ENCODE peak calls at places on chromosomes 4 and X, in nine cellular contexts. One of them, this sample, is unnamed.

GRCh38 chr4:38069271-38069760 is 109.1 kb downstream of the PTTG2 start:
- DNase-seq in psoas muscle: no peak
- DNase-seq in spleen: no peak
- DNase-seq in endodermal cell: peak; percentile 88
- DNase-seq in CD4-positive, alpha-beta T cell: peak; percentile 23
- DNase-seq in colonic mucosa: peak; percentile 85
- DNase-seq in stomach: peak; percentile 67
- DNase-seq in left ventricle myocardium inferior: no peak
- DNase-seq in right atrium auricular region: no peak
- DNase-seq in this sample: peak; percentile 81

GRCh38 chrX:68498508-68499379 is at the start of gene YIPF6:
- DNase-seq in psoas muscle: peak; percentile 89
- DNase-seq in spleen: peak; percentile 94
- DNase-seq in endodermal cell: peak; percentile 87
- DNase-seq in CD4-positive, alpha-beta T cell: peak; percentile 35
- DNase-seq in colonic mucosa: peak; percentile 83
- DNase-seq in stomach: peak; percentile 79
- DNase-seq in left ventricle myocardium inferior: peak; percentile 76
- DNase-seq in right atrium auricular region: peak; percentile 78
- DNase-seq in this sample: peak; percentile 76

GRCh38 chrX:50638123-50638522 is 167.5 kb upstream of the DGKK start:
- DNase-seq in psoas muscle: peak; percentile 65
- DNase-seq in spleen: no peak
- DNase-seq in endodermal cell: no peak
- DNase-seq in CD4-positive, alpha-beta T cell: no peak
- DNase-seq in colonic mucosa: no peak
- DNase-seq in stomach: no peak
- DNase-seq in left ventricle myocardium inferior: peak; percentile 60
- DNase-seq in right atrium auricular region: no peak
- DNase-seq in this sample: no peak

GRCh38 chrX:39896951-39897740 is 200.6 kb downstream of the BCOR start:
- DNase-seq in psoas muscle: peak; percentile 64
- DNase-seq in spleen: no peak
- DNase-seq in endodermal cell: peak; percentile 92
- DNase-seq in CD4-positive, alpha-beta T cell: no peak
- DNase-seq in colonic mucosa: no peak
- DNase-seq in stomach: no peak
- DNase-seq in left ventricle myocardium inferior: peak; percentile 37
- DNase-seq in right atrium auricular region: no peak
- DNase-seq in this sample: no peak

GRCh38 chr4:171979461-171979860 is 166.3 kb downstream of the GALNTL6 start:
- DNase-seq in psoas muscle: no peak
- DNase-seq in spleen: no peak
- DNase-seq in endodermal cell: no peak
- DNase-seq in CD4-positive, alpha-beta T cell: no peak
- DNase-seq in colonic mucosa: no peak
- DNase-seq in stomach: no peak
- DNase-seq in left ventricle myocardium inferior: no peak
- DNase-seq in right atrium auricular region: no peak
- DNase-seq in this sample: no peak

GRCh38 chrX:94162971-94163370 is 489.0 kb downstream of the FAM133A start:
- DNase-seq in psoas muscle: no peak
- DNase-seq in spleen: no peak
- DNase-seq in endodermal cell: no peak
- DNase-seq in CD4-positive, alpha-beta T cell: no peak
- DNase-seq in colonic mucosa: no peak
- DNase-seq in stomach: no peak
- DNase-seq in left ventricle myocardium inferior: no peak
- DNase-seq in right atrium auricular region: no peak
- DNase-seq in this sample: no peak

GRCh38 chr4:152278505-152279301 is 257.2 kb downstream of the FBXW7 start:
- DNase-seq in psoas muscle: no peak
- DNase-seq in spleen: no peak
- DNase-seq in endodermal cell: peak; percentile 73
- DNase-seq in CD4-positive, alpha-beta T cell: no peak
- DNase-seq in colonic mucosa: peak; percentile 27
- DNase-seq in stomach: peak; percentile 51
- DNase-seq in left ventricle myocardium inferior: no peak
- DNase-seq in right atrium auricular region: no peak
- DNase-seq in this sample: peak; percentile 49

GRCh38 chrX:80285131-80285773 is 135.0 kb upstream of the TENT5D start:
- DNase-seq in psoas muscle: no peak
- DNase-seq in spleen: no peak
- DNase-seq in endodermal cell: peak; percentile 72
- DNase-seq in CD4-positive, alpha-beta T cell: no peak
- DNase-seq in colonic mucosa: peak; percentile 38
- DNase-seq in stomach: no peak
- DNase-seq in left ventricle myocardium inferior: no peak
- DNase-seq in right atrium auricular region: no peak
- DNase-seq in this sample: peak; percentile 26

GRCh38 chrX:23667239-23668177 is at the start of gene PRDX4:
- DNase-seq in psoas muscle: peak; percentile 95
- DNase-seq in spleen: peak; percentile 96
- DNase-seq in endodermal cell: peak; percentile 96
- DNase-seq in CD4-positive, alpha-beta T cell: peak; percentile 51
- DNase-seq in colonic mucosa: peak; percentile 89
- DNase-seq in stomach: peak; percentile 90
- DNase-seq in left ventricle myocardium inferior: peak; percentile 89
- DNase-seq in right atrium auricular region: peak; percentile 87
- DNase-seq in this sample: peak; percentile 81

GRCh38 chr4:13970349-13970748 is 342.8 kb upstream of the BOD1L1 start:
- DNase-seq in psoas muscle: no peak
- DNase-seq in spleen: no peak
- DNase-seq in endodermal cell: no peak
- DNase-seq in CD4-positive, alpha-beta T cell: no peak
- DNase-seq in colonic mucosa: no peak
- DNase-seq in stomach: no peak
- DNase-seq in left ventricle myocardium inferior: no peak
- DNase-seq in right atrium auricular region: no peak
- DNase-seq in this sample: no peak

GRCh38 chr4:128718793-128719192 is 90.7 kb upstream of the JADE1 start:
- DNase-seq in psoas muscle: no peak
- DNase-seq in spleen: no peak
- DNase-seq in endodermal cell: no peak
- DNase-seq in CD4-positive, alpha-beta T cell: no peak
- DNase-seq in colonic mucosa: no peak
- DNase-seq in stomach: no peak
- DNase-seq in left ventricle myocardium inferior: no peak
- DNase-seq in right atrium auricular region: no peak
- DNase-seq in this sample: no peak

GRCh38 chr4:60992037-60992436 is 208.1 kb upstream of the ADGRL3 start:
- DNase-seq in psoas muscle: no peak
- DNase-seq in spleen: no peak
- DNase-seq in endodermal cell: no peak
- DNase-seq in CD4-positive, alpha-beta T cell: no peak
- DNase-seq in colonic mucosa: no peak
- DNase-seq in stomach: no peak
- DNase-seq in left ventricle myocardium inferior: no peak
- DNase-seq in right atrium auricular region: no peak
- DNase-seq in this sample: no peak

GRCh38 chrX:148609766-148610698 is 109.6 kb downstream of the AFF2 start:
- DNase-seq in psoas muscle: no peak
- DNase-seq in spleen: no peak
- DNase-seq in endodermal cell: peak; percentile 71
- DNase-seq in CD4-positive, alpha-beta T cell: no peak
- DNase-seq in colonic mucosa: no peak
- DNase-seq in stomach: no peak
- DNase-seq in left ventricle myocardium inferior: no peak
- DNase-seq in right atrium auricular region: no peak
- DNase-seq in this sample: no peak

GRCh38 chr4:39521253-39521908 is 5.9 kb downstream of the UGDH start:
- DNase-seq in psoas muscle: no peak
- DNase-seq in spleen: no peak
- DNase-seq in endodermal cell: no peak
- DNase-seq in CD4-positive, alpha-beta T cell: no peak
- DNase-seq in colonic mucosa: no peak
- DNase-seq in stomach: no peak
- DNase-seq in left ventricle myocardium inferior: no peak
- DNase-seq in right atrium auricular region: no peak
- DNase-seq in this sample: no peak

GRCh38 chrX:26783512-26784225 is 567.7 kb downstream of the MAGEB5 start:
- DNase-seq in psoas muscle: no peak
- DNase-seq in spleen: peak; percentile 35
- DNase-seq in endodermal cell: peak; percentile 62
- DNase-seq in CD4-positive, alpha-beta T cell: no peak
- DNase-seq in colonic mucosa: peak; percentile 19
- DNase-seq in stomach: peak; percentile 36
- DNase-seq in left ventricle myocardium inferior: no peak
- DNase-seq in right atrium auricular region: no peak
- DNase-seq in this sample: no peak

GRCh38 chrX:48492293-48492910 is 16.4 kb upstream of the PORCN start:
- DNase-seq in psoas muscle: no peak
- DNase-seq in spleen: peak; percentile 47
- DNase-seq in endodermal cell: no peak
- DNase-seq in CD4-positive, alpha-beta T cell: no peak
- DNase-seq in colonic mucosa: no peak
- DNase-seq in stomach: no peak
- DNase-seq in left ventricle myocardium inferior: no peak
- DNase-seq in right atrium auricular region: no peak
- DNase-seq in this sample: no peak

DNA sequence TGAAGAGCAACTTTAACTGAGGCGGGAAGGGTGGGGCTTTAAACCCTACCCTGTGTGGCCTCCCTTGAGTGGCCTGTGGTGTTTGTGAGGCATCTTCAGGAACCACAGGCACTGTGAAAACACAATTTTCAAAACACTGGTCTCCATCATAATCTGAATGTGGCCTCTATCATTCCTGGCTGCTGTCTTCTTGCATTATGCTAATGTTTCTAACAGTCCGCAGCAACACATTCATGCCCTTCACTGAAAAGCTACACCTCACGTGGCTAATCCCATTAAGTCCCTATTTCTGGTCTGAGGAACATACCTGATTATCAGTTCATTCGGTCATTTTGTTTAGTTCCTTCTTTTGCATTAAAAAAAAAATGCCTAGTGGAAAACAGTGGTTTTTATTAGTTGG is 94.6 kb downstream of the F11 start:
- DNase-seq in psoas muscle: no peak
- DNase-seq in spleen: no peak
- DNase-seq in endodermal cell: no peak
- DNase-seq in CD4-positive, alpha-beta T cell: no peak
- DNase-seq in colonic mucosa: no peak
- DNase-seq in stomach: no peak
- DNase-seq in left ventricle myocardium inferior: no peak
- DNase-seq in right atrium auricular region: no peak
- DNase-seq in this sample: no peak
- H3K27me3 ChIP-seq in psoas muscle: no peaks in the 10 kb centered on the region
- H3K27me3 ChIP-seq in spleen: no peaks in the 10 kb centered on the region
- H3K27me3 ChIP-seq in endodermal cell: no peaks in the 10 kb centered on the region
- H3K27me3 ChIP-seq in CD4-positive, alpha-beta T cell: no peaks in the 10 kb centered on the region
- H3K27me3 ChIP-seq in colonic mucosa: no peaks in the 10 kb centered on the region
- H3K27me3 ChIP-seq in stomach: no peaks in the 10 kb centered on the region
- H3K27me3 ChIP-seq in left ventricle myocardium inferior: no peaks in the 10 kb centered on the region
- H3K27me3 ChIP-seq in right atrium auricular region: no peaks in the 10 kb centered on the region
- H3K27me3 ChIP-seq in this sample: no peaks in the 10 kb centered on the region

GRCh38 chr4:83618991-83619390 is 83.1 kb downstream of the GPAT3 start:
- DNase-seq in psoas muscle: no peak
- DNase-seq in spleen: no peak
- DNase-seq in endodermal cell: no peak
- DNase-seq in CD4-positive, alpha-beta T cell: no peak
- DNase-seq in colonic mucosa: peak; percentile 62
- DNase-seq in stomach: peak; percentile 46
- DNase-seq in left ventricle myocardium inferior: no peak
- DNase-seq in right atrium auricular region: no peak
- DNase-seq in this sample: peak; percentile 79
- H3K27ac ChIP-seq in psoas muscle: peak overlapping the region; percentile 88
- H3K27ac ChIP-seq in spleen: no peak overlapping the region
- H3K27ac ChIP-seq in endodermal cell: no peak overlapping the region
- H3K27ac ChIP-seq in CD4-positive, alpha-beta T cell: no peak overlapping the region
- H3K27ac ChIP-seq in colonic mucosa: peak overlapping the region; percentile 42
- H3K27ac ChIP-seq in stomach: peak overlapping the region; percentile 74
- H3K27ac ChIP-seq in left ventricle myocardium inferior: peak overlapping the region; percentile 91
- H3K27ac ChIP-seq in right atrium auricular region: peak overlapping the region; percentile 71
- H3K27ac ChIP-seq in this sample: peak overlapping the region; percentile 30

DNA sequence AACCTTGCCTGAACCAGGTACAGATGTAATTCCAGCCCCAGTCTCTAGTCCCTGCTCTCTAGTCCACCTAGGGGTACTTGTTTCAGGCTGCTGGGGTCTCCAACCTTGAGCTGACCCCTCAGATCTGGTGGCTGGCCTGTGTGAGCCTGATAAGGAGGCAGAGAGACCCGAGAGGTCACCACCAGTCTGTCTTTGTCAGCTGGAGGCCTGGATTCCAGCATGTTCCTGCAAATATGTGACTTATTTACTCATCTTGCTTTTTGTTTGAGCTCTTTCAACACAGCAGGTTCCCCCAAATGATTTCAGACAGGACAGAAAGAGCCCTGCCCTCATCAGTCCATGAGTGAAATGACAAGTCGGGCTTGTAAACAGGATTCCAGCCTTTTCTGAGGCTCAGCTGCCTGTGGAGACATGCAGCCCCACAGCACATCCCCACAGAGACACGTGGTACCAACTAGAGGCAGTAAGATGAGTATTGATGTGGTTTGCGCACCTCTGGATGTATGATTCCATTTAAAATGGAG is 37.5 kb upstream of the STK26 start:
- DNase-seq in psoas muscle: no peak
- DNase-seq in spleen: no peak
- DNase-seq in endodermal cell: peak; percentile 60
- DNase-seq in CD4-positive, alpha-beta T cell: peak; percentile 3
- DNase-seq in colonic mucosa: no peak
- DNase-seq in stomach: no peak
- DNase-seq in left ventricle myocardium inferior: no peak
- DNase-seq in right atrium auricular region: no peak
- DNase-seq in this sample: no peak
- H3K27me3 ChIP-seq in psoas muscle: peaks cover 32% of the 10 kb centered on the region
- H3K27me3 ChIP-seq in spleen: no peaks in the 10 kb centered on the region
- H3K27me3 ChIP-seq in endodermal cell: no peaks in the 10 kb centered on the region
- H3K27me3 ChIP-seq in CD4-positive, alpha-beta T cell: no peaks in the 10 kb centered on the region
- H3K27me3 ChIP-seq in colonic mucosa: no peaks in the 10 kb centered on the region
- H3K27me3 ChIP-seq in stomach: no peaks in the 10 kb centered on the region
- H3K27me3 ChIP-seq in left ventricle myocardium inferior: peaks cover 4% of the 10 kb centered on the region
- H3K27me3 ChIP-seq in right atrium auricular region: no peaks in the 10 kb centered on the region
- H3K27me3 ChIP-seq in this sample: no peaks in the 10 kb centered on the region

DNA sequence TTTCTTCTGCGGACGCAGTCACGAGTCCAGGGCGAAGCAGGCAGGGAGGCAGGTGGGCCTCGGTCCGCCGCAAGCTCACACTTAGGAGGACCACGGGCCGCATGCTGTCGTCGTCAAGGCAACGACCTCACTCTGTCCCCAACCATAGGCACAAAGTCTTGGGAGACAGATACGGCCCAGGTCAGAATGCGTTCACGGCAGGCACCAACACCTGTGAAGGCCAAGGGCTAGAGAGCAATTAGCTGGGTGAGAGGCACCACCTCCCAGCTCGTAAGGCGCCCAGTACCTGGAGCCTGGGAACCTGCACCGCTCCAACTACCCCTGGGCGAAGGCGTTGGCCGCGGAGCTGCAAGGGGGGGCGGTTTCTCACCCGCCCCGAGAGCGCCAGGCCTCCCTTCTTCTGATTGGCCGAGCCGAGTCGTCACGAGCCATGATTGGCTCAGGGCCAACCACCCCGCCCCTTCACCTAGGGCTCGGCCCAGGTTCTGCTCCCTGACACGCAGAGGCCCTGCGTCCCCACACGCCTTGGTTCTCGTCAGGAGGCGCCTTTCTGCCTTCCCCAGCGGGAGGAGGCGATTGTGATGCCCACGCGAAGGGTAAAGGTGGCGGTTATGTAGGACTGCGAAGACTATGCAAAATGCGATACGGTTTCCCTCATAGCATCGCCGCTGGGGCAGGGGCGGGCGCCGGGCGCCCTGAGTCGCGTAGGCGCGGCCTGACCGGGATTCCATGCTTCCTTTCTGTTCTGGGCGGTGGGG is at the start of gene CDKL2:
- DNase-seq in psoas muscle: peak; percentile 85
- DNase-seq in spleen: peak; percentile 95
- DNase-seq in endodermal cell: peak; percentile 97
- DNase-seq in CD4-positive, alpha-beta T cell: peak; percentile 90
- DNase-seq in colonic mucosa: peak; percentile 97
- DNase-seq in stomach: peak; percentile 93
- DNase-seq in left ventricle myocardium inferior: peak; percentile 80
- DNase-seq in right atrium auricular region: peak; percentile 80
- DNase-seq in this sample: peak; percentile 96
- H3K27ac ChIP-seq in psoas muscle: no peak within 1 kb of the TSS
- H3K27ac ChIP-seq in spleen: no peak within 1 kb of the TSS
- H3K27ac ChIP-seq in endodermal cell: no peak within 1 kb of the TSS
- H3K27ac ChIP-seq in CD4-positive, alpha-beta T cell: peak within 1 kb of the TSS; percentile 48
- H3K27ac ChIP-seq in colonic mucosa: peak within 1 kb of the TSS; percentile 64
- H3K27ac ChIP-seq in stomach: peak within 1 kb of the TSS; percentile 5
- H3K27ac ChIP-seq in left ventricle myocardium inferior: no peak within 1 kb of the TSS
- H3K27ac ChIP-seq in right atrium auricular region: peak within 1 kb of the TSS; percentile 12
- H3K27ac ChIP-seq in this sample: peak within 1 kb of the TSS; percentile 3